ENCODE peak calls at places on chromosomes 2 and 18, in five cellular contexts. K, A, C, D and P are unnamed samples.

GRCh38 chr2:51829477-51829876 is 797.5 kb upstream of the NRXN1 start:
- DNase-seq in K (no peak), A (no peak), C (no peak), D (no peak), P (no peak)

GRCh38 chr2:133667085-133667484 is 98.8 kb upstream of the NCKAP5 start:
- DNase-seq in K (peak; percentile 44), A (no peak), C (no peak), D (no peak), P (peak; percentile 54)

GRCh38 chr2:238936162-238937052 is 88.5 kb downstream of the TWIST2 start:
- DNase-seq in K (no peak), A (no peak), C (peak; percentile 8), D (no peak), P (no peak)

GRCh38 chr18:27752944-27753343 is 424.0 kb downstream of the CDH2 start:
- DNase-seq in K (no peak), A (no peak), C (no peak), D (no peak), P (no peak)

GRCh38 chr18:74826560-74826959 is 228.9 kb downstream of the ZNF407 start:
- DNase-seq in K (peak; percentile 24), A (no peak), C (no peak), D (no peak), P (no peak)

GRCh38 chr2:147863835-147864234 is 19.0 kb downstream of the ACVR2A start:
- DNase-seq in K (no peak), A (no peak), C (no peak), D (no peak), P (peak; percentile 17)

GRCh38 chr2:166057363-166058169 is 70.3 kb downstream of the SCN1A start:
- DNase-seq in K (peak; percentile 62), A (no peak), C (no peak), D (no peak), P (peak; percentile 25)

GRCh38 chr18:59910967-59911366 is 11.2 kb downstream of the PMAIP1 start:
- DNase-seq in K (peak; percentile 78), A (no peak), C (no peak), D (no peak), P (peak; percentile 67)

GRCh38 chr2:69936913-69937312 is 22.0 kb downstream of the MXD1 start:
- DNase-seq in K (no peak), A (no peak), C (no peak), D (no peak), P (no peak)

GRCh38 chr2:69937968-69938367 is 23.1 kb downstream of the MXD1 start:
- DNase-seq in K (no peak), A (no peak), C (no peak), D (no peak), P (no peak)

GRCh38 chr2:69940691-69941090 is 20.7 kb downstream of the ASPRV1 start:
- DNase-seq in K (no peak), A (no peak), C (no peak), D (no peak), P (no peak)

GRCh38 chr2:69943000-69943840 is 18.2 kb downstream of the ASPRV1 start:
- DNase-seq in K (no peak), A (no peak), C (no peak), D (no peak), P (no peak)

DNA sequence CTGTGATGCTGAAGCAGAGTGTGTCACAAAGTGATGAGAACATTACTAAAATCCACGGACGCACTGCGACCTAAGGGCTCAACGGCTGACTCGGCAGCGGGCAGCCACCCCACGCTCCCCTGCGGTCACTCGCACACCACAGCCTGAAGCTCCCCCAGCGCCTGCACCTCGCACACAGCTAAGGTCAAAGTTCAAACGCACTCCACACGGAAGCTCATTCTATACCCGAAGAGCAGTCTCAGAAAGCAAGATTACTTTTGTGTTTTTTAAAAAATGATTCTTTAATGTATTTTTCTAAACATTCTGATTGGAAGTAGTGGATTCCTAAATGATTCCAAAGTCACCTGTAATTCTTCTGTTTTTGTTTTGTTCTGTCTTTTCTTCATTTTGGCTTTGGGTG is 21.7 kb downstream of the ASPRV1 start:
- DNase-seq in K (no peak), A (no peak), C (no peak), D (peak; percentile 45), P (no peak)
- H3K4me3 ChIP-seq in K (no peak overlapping the region), A (no peak overlapping the region), C (no peak overlapping the region), D (no peak overlapping the region), P (no peak overlapping the region)

DNA sequence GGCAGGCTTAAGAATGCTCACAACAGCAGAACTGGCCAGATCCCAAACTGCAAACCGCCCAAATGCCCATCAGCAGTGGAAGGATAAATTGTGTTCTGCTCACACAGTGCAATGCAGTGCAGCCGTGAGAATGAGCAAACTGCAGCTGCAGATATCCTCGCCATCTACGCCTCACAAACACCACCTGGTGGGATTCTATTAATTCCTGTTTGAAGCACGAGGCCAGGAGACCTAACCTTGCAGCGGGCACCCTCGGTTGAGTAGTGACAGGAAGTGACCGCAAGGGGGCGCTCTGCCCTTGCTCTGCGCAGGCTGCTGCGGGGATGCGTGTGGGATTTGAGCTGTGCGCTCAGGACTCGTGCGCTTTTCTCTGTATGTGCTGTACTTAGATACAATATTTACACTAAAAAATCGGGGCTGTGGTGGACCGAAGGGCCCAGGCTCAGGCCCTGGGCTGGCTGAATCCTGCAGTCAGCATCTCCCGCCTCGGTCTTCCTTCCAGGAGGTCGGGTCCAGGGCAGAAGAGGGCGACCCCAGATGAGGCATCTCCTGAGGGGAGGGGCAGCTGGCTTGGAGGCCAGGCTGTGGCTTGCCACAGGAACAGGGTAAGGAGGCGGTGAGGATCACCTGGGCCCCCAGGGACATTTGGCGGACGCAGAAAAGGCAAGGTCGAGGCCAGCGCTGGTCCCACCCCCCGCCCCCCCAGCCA is 19.8 kb upstream of the PDIA6 start:
- DNase-seq in K (peak; percentile 86), A (peak; percentile 87), C (peak; percentile 77), D (peak; percentile 84), P (peak; percentile 76)
- TF ChIP-seq CTCF in K (peak; percentile 97), A (peak; percentile 99), C (peak; percentile 95), D (peak; percentile 97), P (peak; percentile 95)

DNA sequence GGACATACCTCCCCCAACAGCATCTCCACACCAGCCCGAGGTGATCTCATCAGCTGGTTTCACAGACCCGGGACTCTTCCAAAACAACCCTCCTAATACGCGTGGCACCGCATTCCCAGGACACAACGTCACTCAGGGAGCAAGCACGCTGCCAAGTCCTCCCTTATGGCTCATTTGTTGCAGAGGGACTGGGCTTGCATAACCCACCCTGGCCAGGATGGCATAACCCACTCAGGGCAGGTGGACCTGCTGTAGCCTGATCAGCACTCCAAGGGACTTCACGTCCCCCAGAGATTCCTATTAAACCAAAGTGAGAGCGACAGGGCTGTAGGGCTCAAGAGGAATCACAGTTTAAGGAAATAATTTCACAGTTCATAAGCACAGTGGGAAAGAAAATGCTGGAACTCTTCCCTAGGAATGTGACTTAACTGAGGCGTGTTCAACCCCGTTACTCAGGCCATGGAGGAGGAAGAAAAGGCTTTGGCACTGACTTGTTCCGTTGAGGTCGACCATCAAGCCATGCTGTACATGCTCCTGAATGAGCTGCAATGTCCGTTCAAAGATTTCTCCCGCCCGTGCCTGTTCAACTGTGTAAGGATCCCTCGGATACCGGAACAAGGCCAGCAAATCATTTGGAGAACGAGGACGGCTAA is 91.1 kb downstream of the PXDN start:
- DNase-seq in K (peak; percentile 91), A (no peak), C (peak; percentile 83), D (no peak), P (peak; percentile 97)
- H3K4me3 ChIP-seq in K (no peak overlapping the region), A (no peak overlapping the region), C (no peak overlapping the region), D (no peak overlapping the region), P (no peak overlapping the region)

DNA sequence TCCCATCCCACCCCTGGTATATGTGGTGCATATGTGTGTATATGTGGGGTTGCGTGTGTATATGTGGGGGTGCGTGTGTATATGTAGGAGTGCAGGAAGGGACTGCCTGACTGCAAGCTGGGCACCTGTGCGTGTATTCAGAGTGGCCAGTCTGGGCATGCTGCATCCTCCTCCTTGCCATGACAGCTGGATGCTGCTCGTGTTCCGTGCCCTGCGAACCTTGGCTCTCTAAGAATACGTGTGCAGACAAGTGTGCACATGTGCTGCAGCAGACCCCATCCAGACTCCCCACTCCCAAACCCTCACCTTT is 222.1 kb downstream of the CELF4 start:
- DNase-seq in K (no peak), A (no peak), C (no peak), D (no peak), P (no peak)
- TF ChIP-seq CTCF in K (no peak), A (no peak), C (no peak), D (no peak), P (no peak)